ENCODE peak calls at places on chromosomes 4 and X, in seven cellular contexts. One of them, this sample, is unnamed.

GRCh38 chr4:15792974-15793373 is 14.8 kb downstream of the CD38 start:
- DNase-seq in fibroblast of pulmonary artery: no peak
- DNase-seq in LoVo: no peak
- DNase-seq in HS-5: no peak
- DNase-seq in AG04450: no peak
- DNase-seq in RWPE1: no peak
- DNase-seq in GM23248: no peak
- DNase-seq in this sample: no peak

GRCh38 chr4:94545296-94545695 is 93.6 kb downstream of the PDLIM5 start:
- DNase-seq in HS-5: peak
- DNase-seq in AG04450: no peak
- DNase-seq in LoVo: no peak
- DNase-seq in GM23248: peak
- DNase-seq in fibroblast of pulmonary artery: peak
- DNase-seq in RWPE1: no peak
- DNase-seq in this sample: no peak

GRCh38 chr4:141807501-141807900 is 171.1 kb downstream of the IL15 start:
- DNase-seq in AG04450: no peak
- DNase-seq in LoVo: no peak
- DNase-seq in fibroblast of pulmonary artery: no peak
- DNase-seq in HS-5: no peak
- DNase-seq in RWPE1: peak
- DNase-seq in GM23248: peak
- DNase-seq in this sample: no peak

GRCh38 chrX:50691820-50692219 is 122.2 kb downstream of the SHROOM4 start:
- DNase-seq in LoVo: peak
- DNase-seq in HS-5: no peak
- DNase-seq in fibroblast of pulmonary artery: peak
- DNase-seq in RWPE1: peak
- DNase-seq in AG04450: peak
- DNase-seq in GM23248: peak
- DNase-seq in this sample: peak

GRCh38 chr4:45576275-45576674 is 547.6 kb downstream of the GABRG1 start:
- DNase-seq in LoVo: no peak
- DNase-seq in RWPE1: no peak
- DNase-seq in fibroblast of pulmonary artery: no peak
- DNase-seq in AG04450: no peak
- DNase-seq in GM23248: no peak
- DNase-seq in HS-5: no peak
- DNase-seq in this sample: no peak

GRCh38 chr4:189807031-189807430 is 133.6 kb upstream of the FRG1 start:
- DNase-seq in fibroblast of pulmonary artery: no peak
- DNase-seq in HS-5: no peak
- DNase-seq in RWPE1: no peak
- DNase-seq in LoVo: no peak
- DNase-seq in GM23248: no peak
- DNase-seq in AG04450: no peak
- DNase-seq in this sample: no peak

GRCh38 chr4:100738388-100739165 is 220.8 kb upstream of the EMCN start:
- DNase-seq in GM23248: peak
- DNase-seq in LoVo: peak
- DNase-seq in AG04450: peak
- DNase-seq in RWPE1: peak
- DNase-seq in fibroblast of pulmonary artery: peak
- DNase-seq in HS-5: peak
- DNase-seq in this sample: peak

GRCh38 chr4:143711543-143712159 is 11.2 kb upstream of the FREM3 start:
- DNase-seq in LoVo: no peak
- DNase-seq in fibroblast of pulmonary artery: no peak
- DNase-seq in GM23248: no peak
- DNase-seq in RWPE1: no peak
- DNase-seq in AG04450: no peak
- DNase-seq in HS-5: no peak
- DNase-seq in this sample: no peak

This sample was measured in small intestine.